ENCODE peak calls at places on chromosomes 7 and 10, in seven cellular contexts. B is left ventricle myocardium inferior, P is fibroblast of lung, V is AG04450, Q is GM23338, T is astrocyte, Y is IMR-90. C is an unnamed sample.

GRCh38 chr7:159159731-159160130 is 15.1 kb upstream of the VIPR2 start:
- DNase-seq in V (no peak), Q (no peak), B (no peak), T (no peak), P (no peak), Y (no peak), C (no peak)

GRCh38 chr7:156222611-156223010 is 410.3 kb upstream of the SHH start:
- DNase-seq in V (no peak), B (no peak), Y (no peak), T (no peak), Q (no peak), P (no peak), C (no peak)

GRCh38 chr7:128792471-128793183 is 859 bp downstream of the CCDC136 start:
- DNase-seq in T (no peak), Q (no peak), P (no peak), B (peak), Y (no peak), V (no peak), C (peak)

GRCh38 chr10:106938448-106939014 is 226.0 kb downstream of the SORCS1 start:
- DNase-seq in Q (no peak), B (no peak), V (no peak), P (no peak), T (no peak), Y (no peak), C (no peak)

GRCh38 chr10:122524811-122525210 is 35.7 kb upstream of the DMBT1 start:
- DNase-seq in T (no peak), Y (no peak), P (no peak), Q (no peak), V (no peak), B (no peak), C (no peak)

GRCh38 chr10:114629824-114630430 is 28.1 kb downstream of the ABLIM1 start:
- DNase-seq in B (no peak), V (no peak), Q (no peak), Y (peak), T (no peak), P (no peak), C (no peak)

GRCh38 chr10:124145109-124145860 is 51.9 kb upstream of the CHST15 start:
- DNase-seq in V (no peak), Y (no peak), Q (no peak), P (peak), B (peak), T (no peak), C (peak)

GRCh38 chr7:44976746-44977196 is 2.0 kb downstream of the MYO1G start:
- DNase-seq in T (no peak), P (no peak), B (no peak), Q (no peak), V (no peak), Y (no peak), C (no peak)

GRCh38 chr10:114271779-114272167 is 32.7 kb downstream of the VWA2 start:
- DNase-seq in B (no peak), Q (no peak), V (peak), P (peak), Y (peak), T (peak), C (no peak)

GRCh38 chr7:131306777-131307176 is 20.9 kb upstream of the MKLN1 start:
- DNase-seq in B (no peak), V (no peak), P (no peak), T (no peak), Q (no peak), Y (no peak), C (no peak)

GRCh38 chr10:60343254-60343653 is 46.4 kb downstream of the ANK3 start:
- DNase-seq in T (peak), B (no peak), V (no peak), Q (no peak), P (peak), Y (peak), C (no peak)

GRCh38 chr7:84354030-84354429 is 159.4 kb upstream of the SEMA3A start:
- DNase-seq in Q (no peak), V (no peak), P (no peak), Y (no peak), T (no peak), B (no peak), C (no peak)

GRCh38 chr7:46468753-46469356 is 547.8 kb upstream of the IGFBP3 start:
- DNase-seq in Q (peak), B (no peak), P (peak), T (peak), V (no peak), Y (peak), C (no peak)

GRCh38 chr7:75993689-75994387 is 557 bp downstream of the TMEM120A start:
- DNase-seq in V (no peak), T (peak), Q (peak), B (peak), P (peak), Y (peak), C (no peak)

GRCh38 chr7:140635345-140635744 is 5.3 kb downstream of the DENND2A start:
- DNase-seq in V (no peak), Y (no peak), P (no peak), Q (peak), B (no peak), T (no peak), C (no peak)

GRCh38 chr7:128410092-128410665 is 397 bp upstream of the IMPDH1 start:
- DNase-seq in P (peak), B (peak), Y (peak), V (peak), Q (peak), T (peak), C (no peak)

GRCh38 chr7:18393465-18394118 is 102.0 kb upstream of the HDAC9 start:
- DNase-seq in B (no peak), P (no peak), Y (no peak), V (no peak), T (no peak), Q (no peak), C (no peak)

GRCh38 chr10:80259405-80259871 is 30.0 kb downstream of the MAT1A start:
- DNase-seq in T (no peak), P (no peak), B (no peak), V (no peak), Y (no peak), Q (no peak), C (no peak)

GRCh38 chr10:132521466-132522102 is 16.0 kb upstream of the INPP5A start:
- DNase-seq in Q (no peak), B (no peak), P (no peak), T (no peak), Y (no peak), V (no peak), C (no peak)

GRCh38 chr10:131396108-131397010 is 84.8 kb upstream of the TCERG1L start:
- DNase-seq in Y (no peak), T (no peak), V (no peak), Q (peak), B (no peak), P (no peak), C (no peak)

GRCh38 chr10:42975005-42975493 is 101.8 kb upstream of the RET start:
- DNase-seq in Q (no peak), P (no peak), T (no peak), V (no peak), B (no peak), Y (no peak), C (peak)

GRCh38 chr10:86699541-86699940 is 31.2 kb downstream of the LDB3 start:
- DNase-seq in Q (no peak), B (no peak), T (no peak), V (no peak), P (no peak), Y (no peak), C (no peak)

GRCh38 chr7:21943436-21943835 is 2.3 kb downstream of the CDCA7L start:
- DNase-seq in B (no peak), Q (no peak), T (no peak), Y (no peak), V (no peak), P (no peak), C (no peak)

GRCh38 chr7:42338231-42339222 is 101.5 kb upstream of the GLI3 start:
- DNase-seq in Q (peak), P (peak), V (no peak), B (no peak), T (peak), Y (peak), C (no peak)

GRCh38 chr7:134636008-134636449 is 10.6 kb upstream of the BPGM start:
- DNase-seq in Q (no peak), V (no peak), P (no peak), Y (no peak), B (no peak), T (no peak), C (no peak)

GRCh38 chr7:1725199-1725701 is 55.2 kb downstream of the ELFN1 start:
- DNase-seq in Y (no peak), P (peak), Q (peak), T (peak), V (no peak), B (peak), C (peak)

GRCh38 chr7:31775511-31775910 is 88.5 kb downstream of the PPP1R17 start:
- DNase-seq in Y (no peak), B (no peak), P (no peak), Q (peak), V (no peak), T (no peak), C (no peak)

GRCh38 chr10:80460399-80461207 is 6.5 kb downstream of the TSPAN14 start:
- DNase-seq in V (no peak), Y (peak), Q (peak), B (no peak), T (peak), P (peak), C (peak)

GRCh38 chr7:99994819-99995218 is 19.0 kb upstream of the AZGP1 start:
- DNase-seq in Q (no peak), Y (no peak), B (no peak), T (no peak), P (no peak), V (no peak), C (no peak)

GRCh38 chr7:100000239-100000638 is 15.2 kb upstream of the ZKSCAN1 start:
- DNase-seq in T (no peak), Q (no peak), P (no peak), Y (no peak), V (no peak), B (no peak), C (no peak)

GRCh38 chr7:99992330-99993037 is 16.7 kb upstream of the AZGP1 start:
- DNase-seq in T (no peak), P (no peak), Y (no peak), B (no peak), V (no peak), Q (peak), C (no peak)

GRCh38 chr7:99997545-99998137 is 17.8 kb upstream of the ZKSCAN1 start:
- DNase-seq in Y (no peak), B (peak), Q (peak), V (no peak), P (peak), T (no peak), C (no peak)

DNA sequence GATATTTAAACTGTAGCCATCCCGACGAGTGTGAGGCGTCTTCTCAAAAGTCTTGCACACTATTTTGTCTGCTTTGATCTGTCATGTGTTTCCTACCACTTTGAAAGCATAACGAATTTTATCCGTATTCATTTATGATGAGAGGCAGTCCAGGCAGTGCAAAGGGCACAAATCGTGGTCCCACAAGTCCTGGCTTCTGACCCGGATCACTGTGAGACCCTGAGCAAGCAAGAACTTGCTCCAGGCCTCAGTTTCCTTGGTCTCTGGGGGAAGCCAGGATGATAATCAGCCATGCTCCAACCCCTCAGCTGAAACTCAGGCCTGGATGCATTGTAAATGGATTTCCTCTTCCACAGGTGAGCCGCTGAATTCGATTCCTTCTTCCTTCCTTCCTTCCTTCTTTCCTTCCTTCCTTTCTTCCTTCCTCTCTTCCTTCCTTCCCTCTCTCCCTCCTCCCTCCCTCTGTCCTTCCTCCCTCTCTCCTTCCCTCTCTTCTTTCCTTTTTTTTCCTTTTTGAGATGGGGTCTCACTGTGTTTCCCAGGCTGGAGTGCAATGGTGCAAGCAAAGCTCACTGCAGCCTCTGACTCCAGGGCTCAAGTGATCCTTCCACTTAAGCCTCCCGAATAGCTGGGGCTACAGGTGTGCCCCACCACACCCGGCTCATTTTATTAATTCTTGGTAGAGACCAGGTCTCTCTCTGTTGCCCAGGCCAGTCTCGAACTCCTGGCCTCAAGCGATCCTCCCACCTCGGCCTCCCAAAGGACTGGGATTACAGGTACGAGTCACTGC is 18.4 kb upstream of the ZKSCAN1 start:
- DNase-seq in B (no peak), P (no peak), T (no peak), Y (no peak), Q (no peak), V (no peak), C (no peak)
- H3K27ac ChIP-seq in B (peak), P (no peak), T (no peak), Y (no peak), Q (peak), V (no peak), C (peak)

DNA sequence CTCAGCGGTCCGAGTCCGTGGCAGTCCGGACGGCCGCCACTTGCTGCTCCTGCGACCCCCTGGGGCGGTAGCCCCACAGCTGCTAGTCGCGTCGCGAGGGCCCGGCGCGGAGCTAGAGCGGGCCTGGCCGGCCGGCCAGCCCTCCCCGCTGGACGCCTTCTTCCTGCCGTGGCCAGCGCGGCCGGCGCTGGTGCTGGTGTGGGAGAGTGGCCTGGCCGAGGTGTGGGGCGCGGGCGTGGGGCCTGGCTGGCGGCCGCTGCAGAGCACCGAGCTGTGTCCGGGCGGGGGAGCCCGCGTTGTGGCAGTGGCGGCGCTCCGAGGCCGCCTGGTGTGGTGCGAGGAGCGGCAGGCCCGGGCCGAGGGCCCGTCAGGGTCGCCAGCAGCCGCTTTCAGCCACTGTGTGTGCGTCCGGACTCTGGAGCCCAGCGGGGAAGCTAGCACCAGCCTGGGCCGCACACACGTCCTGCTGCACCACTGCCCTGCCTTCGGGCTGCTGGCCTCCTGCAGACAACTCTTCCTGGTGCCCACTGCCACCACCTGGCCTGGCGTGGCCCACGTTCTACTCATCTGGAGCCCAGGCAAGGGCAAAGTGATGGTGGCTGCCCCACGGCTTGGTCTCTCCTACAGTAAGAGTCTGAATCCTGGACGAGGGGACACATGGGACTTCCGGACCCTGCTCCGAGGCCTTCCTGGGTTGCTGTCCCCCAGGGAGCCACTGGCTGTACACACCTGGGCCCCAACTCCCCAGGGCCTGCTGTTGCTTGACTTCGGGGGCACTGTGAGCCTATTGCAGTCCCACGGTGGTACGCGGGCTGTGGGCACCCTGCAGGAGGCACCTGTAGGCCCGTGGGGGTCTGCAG is 642 bp downstream of the HPS6 start:
- DNase-seq in B (peak), T (no peak), Q (peak), P (no peak), Y (peak), V (no peak), C (no peak)
- TF ChIP-seq CTCF in B (no peak), T (no peak), Q (no peak), P (no peak), Y (no peak), V (no peak), C (no peak)

GRCh38 chr7:150407588-150408392 is 28.7 kb downstream of the ZNF775 start:
- DNase-seq in V (no peak), Y (no peak), T (no peak), B (no peak), Q (no peak), P (no peak), C (no peak)
- H3K27ac ChIP-seq in V (no peak), Y (no peak), T (no peak), B (peak), Q (no peak), P (no peak), C (no peak)

DNA sequence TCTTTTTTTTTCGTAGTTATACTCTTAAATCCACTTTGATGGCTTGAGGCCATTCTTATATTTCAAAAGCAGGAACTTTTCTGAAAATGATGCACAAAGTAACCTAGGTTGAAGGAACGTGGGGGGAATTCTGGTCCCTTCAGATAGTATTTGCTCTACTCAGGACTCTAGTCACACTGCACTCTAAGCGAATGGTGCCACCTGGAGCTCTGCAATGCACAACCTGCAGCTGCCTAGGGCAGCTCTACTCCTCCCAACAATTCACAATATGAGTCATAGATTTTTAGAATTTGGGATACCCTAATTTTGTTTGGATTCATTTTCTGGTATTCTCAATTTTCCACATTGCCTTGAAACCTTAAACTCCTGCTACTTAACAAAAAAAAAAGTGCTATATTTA is 17.3 kb downstream of the SYPL1 start:
- DNase-seq in P (no peak), Q (no peak), V (no peak), T (no peak), B (no peak), Y (no peak), C (no peak)
- TF ChIP-seq CTCF in P (no peak), Q (no peak), V (no peak), T (no peak), B (no peak), Y (no peak), C (no peak)